ENCODE peak calls at places on chromosomes 13 and 19, in ten cellular contexts. One of them, this sample, is unnamed. For H3K4me1, the result is how much of the 10 kb centered on the place peaks cover.

GRCh38 chr13:44301639-44302015 is 72.0 kb upstream of the SERP2 start:
- DNase-seq in PC-3: no peak
- DNase-seq in cardiac muscle cell: no peak
- DNase-seq in GM23338: no peak
- DNase-seq in adrenal gland: no peak
- DNase-seq in astrocyte: no peak
- DNase-seq in right atrium auricular region: no peak
- DNase-seq in OCI-LY7: no peak
- DNase-seq in HepG2: no peak
- DNase-seq in mesendoderm: no peak
- DNase-seq in this sample: no peak

GRCh38 chr19:49677901-49678674 is 1.0 kb downstream of the PRMT1 start:
- DNase-seq in GM23338: peak
- DNase-seq in astrocyte: peak
- DNase-seq in OCI-LY7: peak
- DNase-seq in mesendoderm: peak
- DNase-seq in cardiac muscle cell: peak
- DNase-seq in right atrium auricular region: peak
- DNase-seq in adrenal gland: peak
- DNase-seq in HepG2: peak
- DNase-seq in PC-3: peak
- DNase-seq in this sample: peak

GRCh38 chr13:22945321-22946226 is 235.2 kb upstream of the SGCG start:
- DNase-seq in OCI-LY7: no peak
- DNase-seq in PC-3: no peak
- DNase-seq in astrocyte: no peak
- DNase-seq in HepG2: no peak
- DNase-seq in right atrium auricular region: no peak
- DNase-seq in GM23338: no peak
- DNase-seq in cardiac muscle cell: no peak
- DNase-seq in adrenal gland: no peak
- DNase-seq in mesendoderm: no peak
- DNase-seq in this sample: peak

GRCh38 chr13:95025116-95025515 is 276.1 kb downstream of the ABCC4 start:
- DNase-seq in adrenal gland: no peak
- DNase-seq in right atrium auricular region: no peak
- DNase-seq in astrocyte: no peak
- DNase-seq in OCI-LY7: no peak
- DNase-seq in mesendoderm: no peak
- DNase-seq in HepG2: no peak
- DNase-seq in GM23338: no peak
- DNase-seq in PC-3: no peak
- DNase-seq in cardiac muscle cell: no peak
- DNase-seq in this sample: no peak

GRCh38 chr13:53343345-53343744 is 314.7 kb downstream of the OLFM4 start:
- DNase-seq in cardiac muscle cell: no peak
- DNase-seq in PC-3: no peak
- DNase-seq in OCI-LY7: no peak
- DNase-seq in astrocyte: no peak
- DNase-seq in mesendoderm: peak
- DNase-seq in GM23338: peak
- DNase-seq in adrenal gland: no peak
- DNase-seq in right atrium auricular region: no peak
- DNase-seq in HepG2: no peak
- DNase-seq in this sample: peak

GRCh38 chr19:47652285-47652684 is 43.4 kb downstream of the BICRA start:
- DNase-seq in PC-3: no peak
- DNase-seq in adrenal gland: no peak
- DNase-seq in OCI-LY7: no peak
- DNase-seq in mesendoderm: no peak
- DNase-seq in HepG2: no peak
- DNase-seq in right atrium auricular region: no peak
- DNase-seq in astrocyte: no peak
- DNase-seq in GM23338: no peak
- DNase-seq in cardiac muscle cell: no peak
- DNase-seq in this sample: no peak

GRCh38 chr13:76663941-76664340 is 222.3 kb downstream of the KCTD12 start:
- DNase-seq in astrocyte: no peak
- DNase-seq in OCI-LY7: no peak
- DNase-seq in adrenal gland: no peak
- DNase-seq in PC-3: no peak
- DNase-seq in cardiac muscle cell: peak
- DNase-seq in GM23338: no peak
- DNase-seq in HepG2: no peak
- DNase-seq in mesendoderm: no peak
- DNase-seq in right atrium auricular region: no peak
- DNase-seq in this sample: no peak

GRCh38 chr13:22903925-22904324 is 276.9 kb upstream of the SGCG start:
- DNase-seq in PC-3: no peak
- DNase-seq in mesendoderm: no peak
- DNase-seq in right atrium auricular region: no peak
- DNase-seq in GM23338: no peak
- DNase-seq in OCI-LY7: no peak
- DNase-seq in cardiac muscle cell: no peak
- DNase-seq in adrenal gland: no peak
- DNase-seq in HepG2: no peak
- DNase-seq in astrocyte: no peak
- DNase-seq in this sample: no peak

GRCh38 chr13:42720858-42721219 is 60.5 kb upstream of the FAM216B start:
- DNase-seq in mesendoderm: no peak
- DNase-seq in HepG2: no peak
- DNase-seq in right atrium auricular region: no peak
- DNase-seq in GM23338: no peak
- DNase-seq in OCI-LY7: no peak
- DNase-seq in PC-3: no peak
- DNase-seq in cardiac muscle cell: no peak
- DNase-seq in adrenal gland: no peak
- DNase-seq in astrocyte: no peak
- DNase-seq in this sample: no peak

GRCh38 chr19:46970815-46971214 is 48.8 kb upstream of the NPAS1 start:
- DNase-seq in astrocyte: peak
- DNase-seq in OCI-LY7: no peak
- DNase-seq in adrenal gland: no peak
- DNase-seq in mesendoderm: no peak
- DNase-seq in HepG2: no peak
- DNase-seq in GM23338: no peak
- DNase-seq in PC-3: peak
- DNase-seq in right atrium auricular region: no peak
- DNase-seq in cardiac muscle cell: no peak
- DNase-seq in this sample: no peak

GRCh38 chr19:13796301-13797057 is 1.2 kb downstream of the ZSWIM4 start:
- DNase-seq in PC-3: peak
- DNase-seq in astrocyte: peak
- DNase-seq in HepG2: peak
- DNase-seq in mesendoderm: peak
- DNase-seq in GM23338: peak
- DNase-seq in OCI-LY7: peak
- DNase-seq in cardiac muscle cell: peak
- DNase-seq in right atrium auricular region: peak
- DNase-seq in adrenal gland: peak
- DNase-seq in this sample: peak

GRCh38 chr13:48485447-48485846 is 47.4 kb downstream of the RCBTB2 start:
- DNase-seq in right atrium auricular region: no peak
- DNase-seq in adrenal gland: no peak
- DNase-seq in HepG2: no peak
- DNase-seq in astrocyte: no peak
- DNase-seq in PC-3: no peak
- DNase-seq in OCI-LY7: no peak
- DNase-seq in cardiac muscle cell: no peak
- DNase-seq in mesendoderm: no peak
- DNase-seq in GM23338: no peak
- DNase-seq in this sample: no peak

GRCh38 chr19:48858984-48859710 is 9.3 kb downstream of the PLEKHA4 start:
- DNase-seq in mesendoderm: no peak
- DNase-seq in HepG2: no peak
- DNase-seq in OCI-LY7: peak
- DNase-seq in right atrium auricular region: no peak
- DNase-seq in adrenal gland: no peak
- DNase-seq in PC-3: no peak
- DNase-seq in astrocyte: no peak
- DNase-seq in GM23338: peak
- DNase-seq in cardiac muscle cell: no peak
- DNase-seq in this sample: peak

GRCh38 chr19:41425174-41426115 is 1.7 kb downstream of the B3GNT8 start:
- DNase-seq in HepG2: no peak
- DNase-seq in right atrium auricular region: no peak
- DNase-seq in astrocyte: no peak
- DNase-seq in mesendoderm: no peak
- DNase-seq in PC-3: no peak
- DNase-seq in GM23338: no peak
- DNase-seq in cardiac muscle cell: no peak
- DNase-seq in adrenal gland: no peak
- DNase-seq in OCI-LY7: no peak
- DNase-seq in this sample: no peak

GRCh38 chr19:41426116-41426841 is 895 bp downstream of the B3GNT8 start:
- DNase-seq in right atrium auricular region: no peak
- DNase-seq in mesendoderm: no peak
- DNase-seq in astrocyte: no peak
- DNase-seq in HepG2: no peak
- DNase-seq in OCI-LY7: no peak
- DNase-seq in PC-3: no peak
- DNase-seq in cardiac muscle cell: no peak
- DNase-seq in GM23338: no peak
- DNase-seq in adrenal gland: no peak
- DNase-seq in this sample: no peak

GRCh38 chr19:41428481-41428859 is 1.3 kb upstream of the B3GNT8 start:
- DNase-seq in GM23338: no peak
- DNase-seq in mesendoderm: no peak
- DNase-seq in cardiac muscle cell: no peak
- DNase-seq in HepG2: no peak
- DNase-seq in astrocyte: no peak
- DNase-seq in PC-3: no peak
- DNase-seq in OCI-LY7: no peak
- DNase-seq in right atrium auricular region: no peak
- DNase-seq in adrenal gland: no peak
- DNase-seq in this sample: no peak

GRCh38 chr19:41426952-41427646 is at the start of gene B3GNT8:
- DNase-seq in right atrium auricular region: peak
- DNase-seq in adrenal gland: peak
- DNase-seq in HepG2: peak
- DNase-seq in cardiac muscle cell: peak
- DNase-seq in astrocyte: peak
- DNase-seq in GM23338: peak
- DNase-seq in PC-3: no peak
- DNase-seq in mesendoderm: peak
- DNase-seq in OCI-LY7: no peak
- DNase-seq in this sample: peak

GRCh38 chr19:41427647-41428480 is 690 bp upstream of the B3GNT8 start:
- DNase-seq in cardiac muscle cell: peak
- DNase-seq in adrenal gland: no peak
- DNase-seq in mesendoderm: peak
- DNase-seq in astrocyte: no peak
- DNase-seq in GM23338: peak
- DNase-seq in right atrium auricular region: no peak
- DNase-seq in HepG2: no peak
- DNase-seq in OCI-LY7: no peak
- DNase-seq in PC-3: no peak
- DNase-seq in this sample: peak
- H3K4me1 ChIP-seq in cardiac muscle cell: under half
- H3K4me1 ChIP-seq in adrenal gland: under half
- H3K4me1 ChIP-seq in mesendoderm: under half
- H3K4me1 ChIP-seq in astrocyte: under half
- H3K4me1 ChIP-seq in GM23338: under half
- H3K4me1 ChIP-seq in right atrium auricular region: under half
- H3K4me1 ChIP-seq in HepG2: half or more
- H3K4me1 ChIP-seq in OCI-LY7: under half
- H3K4me1 ChIP-seq in PC-3: under half
- H3K4me1 ChIP-seq in this sample: under half

GRCh38 chr13:32224916-32225315 is 90.2 kb downstream of the ZAR1L start:
- DNase-seq in right atrium auricular region: no peak
- DNase-seq in adrenal gland: no peak
- DNase-seq in OCI-LY7: no peak
- DNase-seq in cardiac muscle cell: no peak
- DNase-seq in HepG2: no peak
- DNase-seq in astrocyte: peak
- DNase-seq in mesendoderm: no peak
- DNase-seq in PC-3: no peak
- DNase-seq in GM23338: no peak
- DNase-seq in this sample: no peak
- H3K4me1 ChIP-seq in right atrium auricular region: under half
- H3K4me1 ChIP-seq in adrenal gland: under half
- H3K4me1 ChIP-seq in OCI-LY7: under half
- H3K4me1 ChIP-seq in cardiac muscle cell: under half
- H3K4me1 ChIP-seq in HepG2: under half
- H3K4me1 ChIP-seq in astrocyte: under half
- H3K4me1 ChIP-seq in mesendoderm: under half
- H3K4me1 ChIP-seq in PC-3: under half
- H3K4me1 ChIP-seq in GM23338: under half
- H3K4me1 ChIP-seq in this sample: under half

DNA sequence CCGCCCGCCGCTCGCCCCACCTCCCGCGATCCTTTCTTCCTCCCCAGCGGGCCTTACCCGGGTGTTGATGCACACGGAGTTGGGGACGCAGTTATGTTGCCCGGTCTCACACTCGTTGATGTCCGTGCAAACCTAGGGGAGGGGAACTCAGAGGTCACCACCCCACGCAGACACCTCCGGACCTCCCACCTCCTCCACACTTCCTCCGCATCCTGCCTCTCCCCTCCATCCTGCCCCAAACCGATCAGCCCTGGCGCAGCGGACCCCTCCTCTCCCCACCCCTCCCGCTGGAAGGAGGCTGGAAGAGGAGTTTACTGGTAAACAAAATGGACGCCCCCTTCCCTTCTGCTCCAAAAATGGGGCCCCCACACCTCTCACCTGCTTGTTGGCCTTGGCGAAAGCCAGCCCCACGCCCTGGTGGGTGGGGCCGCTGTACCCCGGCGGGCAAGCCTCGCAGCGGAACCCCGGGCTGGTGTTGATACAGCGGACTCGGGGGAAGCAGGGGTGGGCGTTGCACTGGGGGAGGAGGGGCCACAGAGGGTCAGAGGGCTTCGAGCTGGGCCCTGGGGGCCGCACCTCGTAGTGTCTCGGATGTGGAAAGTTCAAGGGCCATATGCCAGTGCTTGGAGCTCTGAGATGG is 2.2 kb downstream of the COMP start:
- DNase-seq in right atrium auricular region: no peak
- DNase-seq in GM23338: peak
- DNase-seq in adrenal gland: no peak
- DNase-seq in astrocyte: no peak
- DNase-seq in cardiac muscle cell: no peak
- DNase-seq in mesendoderm: no peak
- DNase-seq in HepG2: no peak
- DNase-seq in OCI-LY7: no peak
- DNase-seq in PC-3: no peak
- DNase-seq in this sample: peak
- H3K4me1 ChIP-seq in right atrium auricular region: under half
- H3K4me1 ChIP-seq in GM23338: under half
- H3K4me1 ChIP-seq in adrenal gland: under half
- H3K4me1 ChIP-seq in astrocyte: under half
- H3K4me1 ChIP-seq in cardiac muscle cell: under half
- H3K4me1 ChIP-seq in mesendoderm: under half
- H3K4me1 ChIP-seq in HepG2: under half
- H3K4me1 ChIP-seq in OCI-LY7: under half
- H3K4me1 ChIP-seq in PC-3: under half
- H3K4me1 ChIP-seq in this sample: under half

DNA sequence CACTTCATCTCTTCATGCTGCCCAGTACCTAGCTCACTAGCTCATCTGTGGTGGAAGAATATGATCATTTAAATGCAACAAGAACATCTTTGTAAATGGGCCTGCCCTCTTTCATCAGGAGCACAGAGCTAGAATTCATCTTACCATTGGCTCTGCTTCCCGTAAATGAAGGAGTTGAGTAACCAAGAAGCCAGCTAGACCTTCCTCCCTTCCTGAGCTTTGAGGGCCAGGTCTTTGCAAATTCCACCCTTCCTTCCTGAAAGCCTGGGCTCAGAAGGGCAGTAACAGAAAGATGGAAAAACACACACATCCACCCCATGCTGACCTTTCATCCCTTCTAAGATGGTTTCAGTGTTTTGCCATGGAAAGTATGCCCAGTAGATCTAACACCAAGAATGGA is 82.0 kb downstream of the FRY start:
- DNase-seq in mesendoderm: no peak
- DNase-seq in PC-3: no peak
- DNase-seq in OCI-LY7: no peak
- DNase-seq in GM23338: no peak
- DNase-seq in HepG2: peak
- DNase-seq in adrenal gland: no peak
- DNase-seq in astrocyte: no peak
- DNase-seq in cardiac muscle cell: no peak
- DNase-seq in right atrium auricular region: no peak
- DNase-seq in this sample: no peak
- H3K4me1 ChIP-seq in mesendoderm: under half
- H3K4me1 ChIP-seq in PC-3: under half
- H3K4me1 ChIP-seq in OCI-LY7: under half
- H3K4me1 ChIP-seq in GM23338: under half
- H3K4me1 ChIP-seq in HepG2: under half
- H3K4me1 ChIP-seq in adrenal gland: under half
- H3K4me1 ChIP-seq in astrocyte: under half
- H3K4me1 ChIP-seq in cardiac muscle cell: under half
- H3K4me1 ChIP-seq in right atrium auricular region: under half
- H3K4me1 ChIP-seq in this sample: under half

This sample was measured in endodermal cell.